ENCODE peak calls at places on chromosomes 2 and 18, in five cellular contexts. One of them, this sample, is unnamed.

GRCh38 chr2:181660181-181660580 is 3.3 kb upstream of the CERKL start:
- DNase-seq in sciatic nerve: no peak
- DNase-seq in AG10803: no peak
- DNase-seq in cardiac muscle cell: no peak
- DNase-seq in Right ventricle myocardium inferior: no peak
- DNase-seq in this sample: no peak

GRCh38 chr2:238161291-238162051 is 2.7 kb downstream of the ERFE start:
- DNase-seq in sciatic nerve: peak
- DNase-seq in AG10803: no peak
- DNase-seq in cardiac muscle cell: no peak
- DNase-seq in Right ventricle myocardium inferior: no peak
- DNase-seq in this sample: no peak

GRCh38 chr2:207288628-207289027 is 122.9 kb upstream of the KLF7 start:
- DNase-seq in Right ventricle myocardium inferior: no peak
- DNase-seq in sciatic nerve: no peak
- DNase-seq in AG10803: no peak
- DNase-seq in cardiac muscle cell: no peak
- DNase-seq in this sample: no peak

GRCh38 chr2:117436697-117437096 is 377.8 kb upstream of the DDX18 start:
- DNase-seq in AG10803: no peak
- DNase-seq in Right ventricle myocardium inferior: no peak
- DNase-seq in sciatic nerve: no peak
- DNase-seq in cardiac muscle cell: no peak
- DNase-seq in this sample: no peak

GRCh38 chr18:60319129-60319528 is 53.4 kb downstream of the MC4R start:
- DNase-seq in Right ventricle myocardium inferior: no peak
- DNase-seq in AG10803: no peak
- DNase-seq in cardiac muscle cell: no peak
- DNase-seq in sciatic nerve: no peak
- DNase-seq in this sample: no peak

GRCh38 chr2:166727105-166727504 is 161.2 kb upstream of the XIRP2 start:
- DNase-seq in Right ventricle myocardium inferior: no peak
- DNase-seq in cardiac muscle cell: no peak
- DNase-seq in sciatic nerve: no peak
- DNase-seq in AG10803: no peak
- DNase-seq in this sample: no peak

GRCh38 chr2:120448961-120449421 is 103.1 kb downstream of the INHBB start:
- DNase-seq in AG10803: no peak
- DNase-seq in Right ventricle myocardium inferior: no peak
- DNase-seq in sciatic nerve: peak
- DNase-seq in cardiac muscle cell: no peak
- DNase-seq in this sample: no peak

GRCh38 chr18:59219672-59220163 is at the start of gene GRP:
- DNase-seq in Right ventricle myocardium inferior: no peak
- DNase-seq in cardiac muscle cell: no peak
- DNase-seq in sciatic nerve: no peak
- DNase-seq in AG10803: no peak
- DNase-seq in this sample: no peak

GRCh38 chr2:240957656-240958365 is 40.6 kb upstream of the SNED1 start:
- DNase-seq in AG10803: peak
- DNase-seq in sciatic nerve: peak
- DNase-seq in Right ventricle myocardium inferior: no peak
- DNase-seq in cardiac muscle cell: peak
- DNase-seq in this sample: no peak

GRCh38 chr2:47844162-47844561 is 61.2 kb downstream of the MSH6 start:
- DNase-seq in AG10803: no peak
- DNase-seq in sciatic nerve: no peak
- DNase-seq in Right ventricle myocardium inferior: no peak
- DNase-seq in cardiac muscle cell: no peak
- DNase-seq in this sample: no peak

GRCh38 chr18:1014951-1015627 is 110.4 kb downstream of the ADCYAP1 start:
- DNase-seq in AG10803: peak
- DNase-seq in Right ventricle myocardium inferior: no peak
- DNase-seq in cardiac muscle cell: peak
- DNase-seq in sciatic nerve: no peak
- DNase-seq in this sample: no peak

GRCh38 chr2:100178864-100179263 is 36.5 kb upstream of the AFF3 start:
- DNase-seq in AG10803: no peak
- DNase-seq in sciatic nerve: no peak
- DNase-seq in Right ventricle myocardium inferior: no peak
- DNase-seq in cardiac muscle cell: no peak
- DNase-seq in this sample: no peak

GRCh38 chr2:69138793-69139510 is 126.0 kb downstream of the ANTXR1 start:
- DNase-seq in Right ventricle myocardium inferior: no peak
- DNase-seq in sciatic nerve: no peak
- DNase-seq in AG10803: peak
- DNase-seq in cardiac muscle cell: peak
- DNase-seq in this sample: no peak

GRCh38 chr2:63000801-63001200 is 49.8 kb upstream of the OTX1 start:
- DNase-seq in cardiac muscle cell: peak
- DNase-seq in Right ventricle myocardium inferior: no peak
- DNase-seq in sciatic nerve: no peak
- DNase-seq in AG10803: peak
- DNase-seq in this sample: no peak

GRCh38 chr18:5973079-5973478 is 77.8 kb upstream of the TMEM200C start:
- DNase-seq in sciatic nerve: no peak
- DNase-seq in Right ventricle myocardium inferior: no peak
- DNase-seq in cardiac muscle cell: no peak
- DNase-seq in AG10803: no peak
- DNase-seq in this sample: no peak

GRCh38 chr2:43105586-43106562 is 120.5 kb downstream of the ZFP36L2 start:
- DNase-seq in sciatic nerve: no peak
- DNase-seq in cardiac muscle cell: peak
- DNase-seq in AG10803: peak
- DNase-seq in Right ventricle myocardium inferior: peak
- DNase-seq in this sample: peak